ENCODE peak calls at places on chromosome 2, in nine cellular contexts. F, G, K, H, Y, L, Q, N and V are unnamed samples.

GRCh38 chr2:80643598-80643997 is 339.0 kb upstream of the LRRTM1 start:
- DNase-seq in G (no peak), N (no peak), Q (no peak), L (no peak), K (no peak), H (no peak), Y (no peak), F (no peak), V (peak)

GRCh38 chr2:167188596-167188967 is 300.3 kb downstream of the XIRP2 start:
- DNase-seq in L (no peak), F (no peak), K (no peak), Q (no peak), G (no peak), H (no peak), N (no peak), Y (no peak), V (no peak)

GRCh38 chr2:113211226-113212105 is 37.7 kb downstream of the PSD4 start:
- DNase-seq in L (no peak), Y (no peak), N (peak), H (no peak), K (peak), F (no peak), G (peak), Q (peak), V (peak)

GRCh38 chr2:179636995-179637394 is 224.4 kb downstream of the ZNF385B start:
- DNase-seq in Q (no peak), N (no peak), G (no peak), Y (no peak), F (no peak), K (no peak), L (no peak), H (no peak), V (no peak)

GRCh38 chr2:69013837-69014796 is 1.1 kb downstream of the ANTXR1 start:
- DNase-seq in G (peak), Q (peak), N (peak), Y (peak), K (no peak), H (no peak), L (no peak), F (no peak), V (peak)

GRCh38 chr2:72149556-72150156 is 2.0 kb upstream of the CYP26B1 start:
- DNase-seq in N (peak), K (peak), F (no peak), H (no peak), G (no peak), Q (no peak), Y (no peak), L (no peak), V (no peak)

GRCh38 chr2:84939426-84940087 is 31.4 kb upstream of the KCMF1 start:
- DNase-seq in L (peak), K (no peak), Q (peak), Y (no peak), G (no peak), H (no peak), F (no peak), N (no peak), V (no peak)

GRCh38 chr2:99697811-99698568 is 208.2 kb upstream of the REV1 start:
- DNase-seq in Y (peak), L (no peak), G (no peak), N (peak), H (no peak), Q (peak), F (no peak), K (peak), V (peak)